ENCODE peak calls at places on chromosomes 2 and 18, in seven cellular contexts. One of them, this sample, is unnamed.

GRCh38 chr18:50953822-50954221 is 14.0 kb upstream of the ELAC1 start:
- DNase-seq in natural killer cell: no peak
- DNase-seq in amniotic stem cell: no peak
- DNase-seq in choroid plexus epithelial cell: no peak
- DNase-seq in left ventricle myocardium inferior: no peak
- DNase-seq in activated T-helper 1 cell treated with anti-CD3 and anti-CD28 coated beads, Interleukin-12 subunit alpha, Interleukin-12 subunit beta, Interleukin-2, Interleukin-4 antibody, amounts not matched to agents 30 ng/mL and 10 ng/mL and 1 ng/mL, durations not matched to agents 14 hours and 24 hours and 36 hours: no peak
- DNase-seq in activated T-cell treated with anti-CD3 and anti-CD28 coated beads, Interleukin-2, amount 50 U/mL, for 72 hours: no peak
- DNase-seq in this sample: no peak

GRCh38 chr2:101401906-101402305 is 14.6 kb upstream of the CREG2 start:
- DNase-seq in natural killer cell: no peak
- DNase-seq in amniotic stem cell: no peak
- DNase-seq in choroid plexus epithelial cell: no peak
- DNase-seq in left ventricle myocardium inferior: no peak
- DNase-seq in activated T-helper 1 cell treated with anti-CD3 and anti-CD28 coated beads, Interleukin-12 subunit alpha, Interleukin-12 subunit beta, Interleukin-2, Interleukin-4 antibody, amounts not matched to agents 30 ng/mL and 10 ng/mL and 1 ng/mL, durations not matched to agents 14 hours and 24 hours and 36 hours: no peak
- DNase-seq in activated T-cell treated with anti-CD3 and anti-CD28 coated beads, Interleukin-2, amount 50 U/mL, for 72 hours: no peak
- DNase-seq in this sample: no peak

GRCh38 chr18:460791-461190 is 39.7 kb downstream of the COLEC12 start:
- DNase-seq in natural killer cell: no peak
- DNase-seq in amniotic stem cell: no peak
- DNase-seq in choroid plexus epithelial cell: no peak
- DNase-seq in left ventricle myocardium inferior: no peak
- DNase-seq in activated T-helper 1 cell treated with anti-CD3 and anti-CD28 coated beads, Interleukin-12 subunit alpha, Interleukin-12 subunit beta, Interleukin-2, Interleukin-4 antibody, amounts not matched to agents 30 ng/mL and 10 ng/mL and 1 ng/mL, durations not matched to agents 14 hours and 24 hours and 36 hours: no peak
- DNase-seq in activated T-cell treated with anti-CD3 and anti-CD28 coated beads, Interleukin-2, amount 50 U/mL, for 72 hours: no peak
- DNase-seq in this sample: no peak

GRCh38 chr2:98881153-98881650 is 54.8 kb downstream of the CRACDL start:
- DNase-seq in natural killer cell: no peak
- DNase-seq in amniotic stem cell: no peak
- DNase-seq in choroid plexus epithelial cell: no peak
- DNase-seq in left ventricle myocardium inferior: no peak
- DNase-seq in activated T-helper 1 cell treated with anti-CD3 and anti-CD28 coated beads, Interleukin-12 subunit alpha, Interleukin-12 subunit beta, Interleukin-2, Interleukin-4 antibody, amounts not matched to agents 30 ng/mL and 10 ng/mL and 1 ng/mL, durations not matched to agents 14 hours and 24 hours and 36 hours: no peak
- DNase-seq in activated T-cell treated with anti-CD3 and anti-CD28 coated beads, Interleukin-2, amount 50 U/mL, for 72 hours: no peak
- DNase-seq in this sample: no peak

GRCh38 chr2:111094686-111095085 is 26.0 kb upstream of the BCL2L11 start:
- DNase-seq in natural killer cell: no peak
- DNase-seq in amniotic stem cell: no peak
- DNase-seq in choroid plexus epithelial cell: no peak
- DNase-seq in left ventricle myocardium inferior: no peak
- DNase-seq in activated T-helper 1 cell treated with anti-CD3 and anti-CD28 coated beads, Interleukin-12 subunit alpha, Interleukin-12 subunit beta, Interleukin-2, Interleukin-4 antibody, amounts not matched to agents 30 ng/mL and 10 ng/mL and 1 ng/mL, durations not matched to agents 14 hours and 24 hours and 36 hours: no peak
- DNase-seq in activated T-cell treated with anti-CD3 and anti-CD28 coated beads, Interleukin-2, amount 50 U/mL, for 72 hours: no peak
- DNase-seq in this sample: no peak

GRCh38 chr2:52473526-52473925 is 1294.1 kb upstream of the CHAC2 start:
- DNase-seq in natural killer cell: no peak
- DNase-seq in amniotic stem cell: no peak
- DNase-seq in choroid plexus epithelial cell: no peak
- DNase-seq in left ventricle myocardium inferior: no peak
- DNase-seq in activated T-helper 1 cell treated with anti-CD3 and anti-CD28 coated beads, Interleukin-12 subunit alpha, Interleukin-12 subunit beta, Interleukin-2, Interleukin-4 antibody, amounts not matched to agents 30 ng/mL and 10 ng/mL and 1 ng/mL, durations not matched to agents 14 hours and 24 hours and 36 hours: no peak
- DNase-seq in activated T-cell treated with anti-CD3 and anti-CD28 coated beads, Interleukin-2, amount 50 U/mL, for 72 hours: no peak
- DNase-seq in this sample: no peak

GRCh38 chr2:134917219-134917957 is 1.2 kb upstream of the CCNT2 start:
- DNase-seq in natural killer cell: peak; percentile 19
- DNase-seq in amniotic stem cell: no peak
- DNase-seq in choroid plexus epithelial cell: no peak
- DNase-seq in left ventricle myocardium inferior: peak; percentile 21
- DNase-seq in activated T-helper 1 cell treated with anti-CD3 and anti-CD28 coated beads, Interleukin-12 subunit alpha, Interleukin-12 subunit beta, Interleukin-2, Interleukin-4 antibody, amounts not matched to agents 30 ng/mL and 10 ng/mL and 1 ng/mL, durations not matched to agents 14 hours and 24 hours and 36 hours: no peak
- DNase-seq in activated T-cell treated with anti-CD3 and anti-CD28 coated beads, Interleukin-2, amount 50 U/mL, for 72 hours: peak; percentile 22
- DNase-seq in this sample: no peak

GRCh38 chr2:239225921-239226561 is 174.8 kb downstream of the HDAC4 start:
- DNase-seq in natural killer cell: no peak
- DNase-seq in amniotic stem cell: peak; percentile 18
- DNase-seq in choroid plexus epithelial cell: peak; percentile 81
- DNase-seq in left ventricle myocardium inferior: no peak
- DNase-seq in activated T-helper 1 cell treated with anti-CD3 and anti-CD28 coated beads, Interleukin-12 subunit alpha, Interleukin-12 subunit beta, Interleukin-2, Interleukin-4 antibody, amounts not matched to agents 30 ng/mL and 10 ng/mL and 1 ng/mL, durations not matched to agents 14 hours and 24 hours and 36 hours: no peak
- DNase-seq in activated T-cell treated with anti-CD3 and anti-CD28 coated beads, Interleukin-2, amount 50 U/mL, for 72 hours: no peak
- DNase-seq in this sample: peak; percentile 41

This sample was measured in H4.